ENCODE peak calls at places on chromosomes 13 and 19, in ten cellular contexts. I is stomach; Y is fibroblast of lung; D is transverse colon; Z is CD8-positive, alpha-beta T cell; B is PC-3; F is tibial artery; X is IMR-90; W is psoas muscle; M is right lobe of liver. R is an unnamed sample. For H3K4me1, the result is how much of the 10 kb centered on the place peaks cover.

GRCh38 chr13:34076943-34077703 is 259.2 kb downstream of the RFC3 start:
- DNase-seq in I (no peak), Y (peak), D (no peak), Z (no peak), B (peak), F (no peak), X (peak), W (no peak), M (no peak), R (no peak)

GRCh38 chr19:5006201-5006600 is 37.3 kb downstream of the KDM4B start:
- DNase-seq in I (no peak), Y (peak), D (no peak), Z (no peak), B (peak), F (no peak), X (peak), W (no peak), M (peak), R (peak)

GRCh38 chr13:24271611-24272451 is 37.5 kb upstream of the C1QTNF9 start:
- DNase-seq in I (peak), Y (peak), D (peak), Z (peak), B (no peak), F (peak), X (peak), W (peak), M (peak), R (peak)

GRCh38 chr13:111011899-111012298 is 97.0 kb upstream of the ANKRD10 start:
- DNase-seq in I (no peak), Y (no peak), D (no peak), Z (no peak), B (no peak), F (no peak), X (no peak), W (no peak), M (no peak), R (no peak)

GRCh38 chr19:50660083-50660366 is 10.8 kb downstream of the C19orf81 start:
- DNase-seq in I (no peak), Y (no peak), D (no peak), Z (no peak), B (no peak), F (no peak), X (no peak), W (no peak), M (no peak), R (no peak)

GRCh38 chr19:52343548-52343947 is 7.5 kb downstream of the ZNF610 start:
- DNase-seq in I (peak), Y (peak), D (peak), Z (peak), B (peak), F (peak), X (peak), W (peak), M (no peak), R (peak)

GRCh38 chr13:81487151-81487550 is 1146.2 kb upstream of the SPRY2 start:
- DNase-seq in I (no peak), Y (no peak), D (no peak), Z (no peak), B (peak), F (no peak), X (no peak), W (no peak), M (no peak), R (no peak)

GRCh38 chr13:98842074-98842473 is 89.6 kb upstream of the SLC15A1 start:
- DNase-seq in I (no peak), Y (no peak), D (no peak), Z (no peak), B (no peak), F (no peak), X (no peak), W (no peak), M (no peak), R (no peak)

GRCh38 chr19:8835446-8835845 is 3.3 kb downstream of the MBD3L1 start:
- DNase-seq in I (no peak), Y (no peak), D (no peak), Z (no peak), B (no peak), F (no peak), X (no peak), W (no peak), M (no peak), R (no peak)

GRCh38 chr19:1054102-1055027 is 12.6 kb upstream of the ARHGAP45 start:
- DNase-seq in I (no peak), Y (no peak), D (no peak), Z (no peak), B (no peak), F (no peak), X (no peak), W (no peak), M (no peak), R (peak)

GRCh38 chr19:7692417-7693088 is 9.4 kb downstream of the FCER2 start:
- DNase-seq in I (no peak), Y (no peak), D (no peak), Z (peak), B (no peak), F (no peak), X (no peak), W (no peak), M (no peak), R (no peak)

GRCh38 chr13:47306991-47307390 is 410.1 kb upstream of the HTR2A start:
- DNase-seq in I (no peak), Y (no peak), D (no peak), Z (no peak), B (no peak), F (no peak), X (peak), W (no peak), M (no peak), R (no peak)

GRCh38 chr19:39362682-39363657 is 20.7 kb downstream of the SAMD4B start:
- DNase-seq in I (no peak), Y (peak), D (no peak), Z (no peak), B (peak), F (peak), X (peak), W (no peak), M (no peak), R (no peak)

GRCh38 chr13:98577823-98578285 is 947 bp upstream of the STK24 start:
- DNase-seq in I (peak), Y (no peak), D (no peak), Z (no peak), B (no peak), F (no peak), X (no peak), W (no peak), M (no peak), R (no peak)

GRCh38 chr13:106568225-106569003 is 477 bp upstream of the ARGLU1 start:
- DNase-seq in I (no peak), Y (no peak), D (no peak), Z (no peak), B (no peak), F (no peak), X (no peak), W (no peak), M (no peak), R (no peak)

GRCh38 chr19:7542556-7543348 is 7.2 kb downstream of the PNPLA6 start:
- DNase-seq in I (no peak), Y (no peak), D (no peak), Z (no peak), B (no peak), F (no peak), X (no peak), W (no peak), M (no peak), R (peak)

DNA sequence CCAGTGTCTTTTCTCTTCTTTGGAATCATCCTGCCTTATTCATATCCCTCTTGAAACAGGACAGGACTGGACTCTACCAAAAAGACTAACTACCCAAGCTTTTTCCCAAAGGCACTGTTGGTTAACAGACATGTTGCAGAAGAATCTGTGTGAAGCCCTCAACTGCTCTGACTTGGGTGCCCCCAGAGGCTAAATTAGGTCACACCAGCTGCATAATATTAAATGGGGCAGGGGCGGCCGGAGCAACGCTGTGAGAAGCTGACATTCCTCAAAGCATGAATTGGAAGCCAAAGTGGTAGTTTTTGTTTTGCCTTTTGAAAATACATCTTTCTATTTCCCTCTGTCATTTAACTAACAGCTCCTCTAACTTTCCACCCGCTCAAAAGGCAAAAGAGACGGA is 185.9 kb downstream of the LHFPL6 start:
- DNase-seq in I (no peak), Y (no peak), D (no peak), Z (no peak), B (no peak), F (no peak), X (no peak), W (no peak), M (no peak), R (no peak)
- H3K27ac ChIP-seq in I (no peak), Y (no peak), D (no peak), Z (no peak), B (no peak), F (peak), X (no peak), W (no peak), M (no peak), R (no peak)

GRCh38 chr19:17127671-17128070 is 52.1 kb downstream of the MYO9B start:
- DNase-seq in I (no peak), Y (no peak), D (no peak), Z (no peak), B (no peak), F (no peak), X (no peak), W (no peak), M (no peak), R (no peak)

GRCh38 chr19:17128403-17128802 is 52.8 kb downstream of the MYO9B start:
- DNase-seq in I (no peak), Y (no peak), D (no peak), Z (no peak), B (no peak), F (no peak), X (no peak), W (no peak), M (no peak), R (no peak)

GRCh38 chr19:17124025-17124424 is 48.4 kb downstream of the MYO9B start:
- DNase-seq in I (no peak), Y (no peak), D (no peak), Z (no peak), B (no peak), F (no peak), X (no peak), W (no peak), M (no peak), R (no peak)

GRCh38 chr19:17125052-17125727 is 49.6 kb downstream of the MYO9B start:
- DNase-seq in I (no peak), Y (peak), D (no peak), Z (no peak), B (no peak), F (no peak), X (peak), W (no peak), M (no peak), R (no peak)

GRCh38 chr19:17125728-17126677 is 50.4 kb downstream of the MYO9B start:
- DNase-seq in I (peak), Y (peak), D (peak), Z (peak), B (no peak), F (peak), X (peak), W (peak), M (peak), R (peak)
- H3K4me1 ChIP-seq in I (half or more), Y (under half), D (under half), Z (half or more), B (under half), F (half or more), X (under half), W (under half), M (under half), R (under half)

GRCh38 chr13:80035096-80035495 is 305.8 kb downstream of the SPRY2 start:
- DNase-seq in I (no peak), Y (no peak), D (no peak), Z (no peak), B (no peak), F (no peak), X (no peak), W (no peak), M (no peak), R (no peak)

GRCh38 chr13:80029170-80029569 is 311.8 kb downstream of the SPRY2 start:
- DNase-seq in I (no peak), Y (no peak), D (no peak), Z (no peak), B (no peak), F (no peak), X (no peak), W (no peak), M (no peak), R (no peak)

GRCh38 chr13:80033286-80033685 is 307.6 kb downstream of the SPRY2 start:
- DNase-seq in I (no peak), Y (peak), D (no peak), Z (no peak), B (peak), F (no peak), X (no peak), W (no peak), M (no peak), R (no peak)

DNA sequence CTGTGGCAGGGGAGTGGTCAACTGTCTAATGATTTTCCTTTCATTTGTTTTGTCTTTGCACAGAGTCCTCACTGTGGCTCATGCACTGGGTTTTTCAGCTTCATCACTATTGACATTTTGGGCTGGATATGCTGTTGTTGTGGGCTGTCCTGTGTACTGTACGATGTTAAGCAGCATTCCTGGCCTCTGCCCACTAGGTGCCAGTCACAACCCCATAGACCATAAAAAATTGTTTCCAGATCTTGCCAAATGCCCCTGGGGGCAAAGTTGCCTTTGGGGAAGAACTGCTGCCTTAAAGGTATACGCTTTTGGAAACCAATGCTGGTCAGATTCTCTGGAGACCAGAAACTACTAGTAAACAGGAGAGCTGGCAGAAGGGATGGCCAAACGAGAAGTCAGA is 310.4 kb downstream of the SPRY2 start:
- DNase-seq in I (no peak), Y (no peak), D (peak), Z (no peak), B (peak), F (no peak), X (no peak), W (no peak), M (peak), R (no peak)
- TF ChIP-seq CTCF in I (no peak), Y (no peak), D (peak), Z (no peak), B (peak), F (peak), X (no peak), W (peak), M (peak), R (no peak)

DNA sequence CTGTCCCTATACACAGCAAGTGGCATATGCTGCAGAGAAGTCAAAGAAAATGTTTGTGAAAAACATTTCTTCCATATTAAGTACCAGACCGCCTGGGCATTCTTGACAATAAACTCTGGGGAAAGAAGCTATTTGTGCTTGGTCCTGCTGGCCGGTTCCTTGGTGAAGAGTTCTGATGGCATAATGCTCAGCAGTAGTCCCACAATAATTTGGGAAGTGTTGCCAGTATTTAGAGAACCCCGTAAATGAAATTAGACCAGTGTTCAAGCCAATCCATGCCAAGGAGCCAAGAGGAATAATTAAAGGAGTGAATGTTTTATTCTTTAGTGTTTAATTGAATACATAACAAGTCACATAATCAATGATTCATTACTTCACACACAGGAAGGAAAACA is 6.3 kb downstream of the KCTD12 start:
- DNase-seq in I (no peak), Y (no peak), D (no peak), Z (no peak), B (no peak), F (no peak), X (no peak), W (no peak), M (no peak), R (no peak)
- H3K27ac ChIP-seq in I (peak), Y (no peak), D (peak), Z (no peak), B (peak), F (peak), X (no peak), W (peak), M (peak), R (peak)